ENCODE peak calls at places on chromosomes 5 and 9, in five cellular contexts. A is RWPE1, V is fibroblast of the aortic adventitia, Y is adrenal gland, H is bronchial epithelial cell. W is an unnamed sample.

GRCh38 chr5:135073771-135074345 is 39.8 kb upstream of the PITX1 start:
- DNase-seq in A (no peak), V (no peak), Y (no peak), H (peak), W (no peak)

GRCh38 chr9:14433841-14434511 is 120.0 kb upstream of the NFIB start:
- DNase-seq in A (peak), V (peak), Y (peak), H (peak), W (peak)

GRCh38 chr9:98171176-98171925 is 21.1 kb downstream of the CORO2A start:
- DNase-seq in A (no peak), V (no peak), Y (no peak), H (no peak), W (no peak)

GRCh38 chr5:64206653-64207052 is 41.0 kb downstream of the RNF180 start:
- DNase-seq in A (no peak), V (no peak), Y (no peak), H (no peak), W (peak)

GRCh38 chr5:95918421-95919006 is 43.1 kb downstream of the ELL2 start:
- DNase-seq in A (no peak), V (no peak), Y (no peak), H (no peak), W (no peak)

GRCh38 chr5:150846651-150847333 is 471 bp downstream of the IRGM start:
- DNase-seq in A (peak), V (peak), Y (peak), H (peak), W (peak)

GRCh38 chr5:174563899-174564298 is 160.5 kb upstream of the MSX2 start:
- DNase-seq in A (no peak), V (no peak), Y (no peak), H (no peak), W (no peak)

GRCh38 chr9:137710751-137711150 is 91.9 kb downstream of the EHMT1 start:
- DNase-seq in A (no peak), V (no peak), Y (no peak), H (no peak), W (no peak)

GRCh38 chr9:114461468-114461867 is 43.8 kb downstream of the WHRN start:
- DNase-seq in A (no peak), V (no peak), Y (peak), H (no peak), W (no peak)

GRCh38 chr9:74333633-74334032 is 163.5 kb upstream of the RORB start:
- DNase-seq in A (no peak), V (no peak), Y (no peak), H (no peak), W (no peak)

GRCh38 chr5:7957329-7957728 is 88.4 kb downstream of the MTRR start:
- DNase-seq in A (no peak), V (no peak), Y (no peak), H (no peak), W (no peak)

GRCh38 chr5:42756630-42757601 is at the start of gene CCDC152:
- DNase-seq in A (no peak), V (peak), Y (peak), H (peak), W (peak)

GRCh38 chr5:17189381-17190036 is 27.9 kb upstream of the BASP1 start:
- DNase-seq in A (peak), V (peak), Y (peak), H (peak), W (peak)

GRCh38 chr9:124878518-124878917 is 16.6 kb downstream of the ARPC5L start:
- DNase-seq in A (no peak), V (no peak), Y (no peak), H (no peak), W (no peak)

GRCh38 chr9:35635730-35636129 is 15.0 kb downstream of the SIT1 start:
- DNase-seq in A (no peak), V (no peak), Y (no peak), H (no peak), W (no peak)

GRCh38 chr9:33351547-33351946 is 50.8 kb downstream of the AQP7 start:
- DNase-seq in A (no peak), V (no peak), Y (no peak), H (peak), W (peak)

GRCh38 chr9:115540091-115540490 is 422.1 kb upstream of the TNC start:
- DNase-seq in A (no peak), V (peak), Y (no peak), H (no peak), W (peak)

GRCh38 chr5:88689662-88690351 is 193.2 kb downstream of the MEF2C start:
- DNase-seq in A (no peak), V (peak), Y (no peak), H (no peak), W (no peak)

GRCh38 chr5:172777381-172778222 is 6.6 kb upstream of the DUSP1 start:
- DNase-seq in A (peak), V (peak), Y (peak), H (peak), W (peak)

GRCh38 chr5:141641634-141642278 is 5.0 kb downstream of the RELL2 start:
- DNase-seq in A (peak), V (peak), Y (no peak), H (peak), W (peak)
- TF ChIP-seq CTCF in A (no peak), V (peak), Y (no peak), H (peak), W (peak)

DNA sequence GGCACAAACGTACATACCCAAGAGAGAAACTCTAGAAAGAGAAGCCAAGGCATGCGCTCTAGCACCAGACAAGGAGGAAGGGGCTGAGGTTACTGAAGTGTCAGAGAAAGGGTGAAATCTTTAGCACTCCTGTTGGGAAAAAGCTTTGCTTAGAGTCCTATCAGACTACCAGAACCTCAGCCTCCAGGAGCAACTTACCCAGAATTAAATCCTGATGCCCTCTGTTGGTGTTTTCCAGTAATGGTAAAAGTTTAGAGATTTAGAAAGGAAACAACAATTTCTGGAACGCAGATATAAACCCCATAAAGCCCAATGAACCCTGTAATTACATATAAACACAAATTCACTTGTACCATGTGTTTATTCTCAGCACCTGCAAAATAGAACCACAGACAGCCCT is 33.2 kb upstream of the ASTN2 start:
- DNase-seq in A (no peak), V (no peak), Y (no peak), H (peak), W (no peak)
- TF ChIP-seq CTCF in A (no peak), V (no peak), Y (no peak), H (no peak), W (no peak)

DNA sequence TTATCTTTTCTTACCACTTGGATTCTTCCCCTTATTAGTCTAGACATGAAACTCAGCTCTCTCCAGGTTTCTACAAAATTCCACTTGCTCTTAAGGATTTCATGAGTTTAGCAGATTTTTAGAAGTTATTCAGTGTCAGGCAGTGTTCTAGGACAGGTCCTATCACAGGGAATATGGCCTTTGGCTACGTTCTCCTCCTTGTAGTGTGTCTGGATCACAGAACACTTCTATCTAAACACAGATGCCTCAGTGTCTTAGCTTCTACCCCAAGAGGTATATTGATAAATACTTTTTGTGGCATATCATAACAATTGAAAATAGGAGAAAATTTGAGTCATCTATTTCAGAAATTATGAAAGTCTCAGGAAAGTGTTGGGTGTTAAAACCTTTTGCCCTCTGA is 15.6 kb downstream of the RAB3C start:
- DNase-seq in A (no peak), V (no peak), Y (no peak), H (no peak), W (no peak)
- TF ChIP-seq CTCF in A (no peak), V (no peak), Y (no peak), H (no peak), W (no peak)

DNA sequence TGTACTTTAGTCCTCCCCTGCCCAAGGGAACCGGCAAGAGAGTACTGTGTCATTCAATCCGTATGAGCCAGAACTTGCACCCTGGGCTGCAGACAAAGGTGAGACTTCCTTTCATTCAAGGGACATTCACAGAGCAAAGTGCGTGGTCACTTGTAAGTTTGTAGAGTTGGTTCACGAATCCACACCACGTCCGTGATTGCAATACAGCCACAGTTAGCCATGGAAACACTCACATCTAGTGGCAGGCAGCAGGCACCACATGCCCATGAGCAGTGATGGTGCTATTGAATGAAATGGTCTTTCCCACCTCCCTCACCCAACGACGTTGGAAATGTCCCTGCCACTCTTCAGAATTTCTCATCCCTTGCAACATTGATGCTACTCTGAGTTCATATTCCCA is 72.6 kb downstream of the SYK start:
- DNase-seq in A (no peak), V (no peak), Y (no peak), H (no peak), W (no peak)
- TF ChIP-seq CTCF in A (no peak), V (peak), Y (no peak), H (no peak), W (no peak)

GRCh38 chr9:105188746-105189145 is 55.7 kb upstream of the SLC44A1 start:
- DNase-seq in A (no peak), V (peak), Y (no peak), H (peak), W (peak)
- TF ChIP-seq CTCF in A (no peak), V (no peak), Y (no peak), H (peak), W (peak)

GRCh38 chr9:81833563-81834345 is 94.5 kb upstream of the SPATA31D4 start:
- DNase-seq in A (no peak), V (peak), Y (peak), H (no peak), W (no peak)
- TF ChIP-seq CTCF in A (no peak), V (no peak), Y (no peak), H (no peak), W (no peak)

DNA sequence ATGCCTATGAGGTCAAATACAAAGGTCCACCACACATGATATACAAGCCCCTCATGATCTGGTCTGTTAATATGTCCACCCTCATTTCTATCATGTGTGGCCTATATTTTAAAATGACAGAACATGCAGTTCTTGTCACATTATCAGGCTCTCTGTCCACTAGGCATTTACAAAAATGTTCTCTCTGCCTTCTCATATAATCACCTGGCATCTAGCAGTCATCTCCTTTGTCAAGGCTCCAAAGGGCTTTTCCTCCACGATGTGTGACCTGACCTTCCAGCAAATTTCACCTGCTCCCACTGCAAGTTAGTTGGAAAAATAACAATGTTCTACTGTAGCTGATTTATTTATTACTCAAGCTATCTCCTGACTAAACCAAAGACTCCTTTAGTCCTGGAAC is 82.9 kb downstream of the DPYSL3 start:
- DNase-seq in A (no peak), V (no peak), Y (no peak), H (no peak), W (no peak)
- TF ChIP-seq CTCF in A (no peak), V (no peak), Y (no peak), H (no peak), W (no peak)

DNA sequence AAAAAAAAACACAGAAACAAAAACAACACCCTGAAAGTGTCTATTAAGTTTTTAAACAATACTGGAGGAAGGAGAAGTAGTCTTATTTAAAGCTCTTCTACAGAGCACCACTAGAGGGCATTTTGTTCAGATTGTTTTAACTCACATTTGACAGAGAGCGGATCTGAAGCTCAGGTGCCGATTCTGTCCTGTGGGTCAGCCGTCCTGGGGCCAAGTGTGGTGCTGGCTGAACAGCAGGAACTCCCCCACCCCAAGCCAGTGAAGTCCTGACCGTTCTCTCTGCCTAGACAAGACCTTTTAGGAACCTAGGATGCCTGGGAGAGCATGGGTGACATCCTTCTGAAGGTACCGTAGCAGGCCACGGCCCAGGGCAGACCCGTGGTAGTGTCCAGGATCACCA is 3.9 kb downstream of the EXOC3 start:
- DNase-seq in A (peak), V (peak), Y (no peak), H (peak), W (peak)
- TF ChIP-seq CTCF in A (peak), V (peak), Y (peak), H (peak), W (peak)

GRCh38 chr5:24646915-24647314 is 2.1 kb upstream of the CDH10 start:
- DNase-seq in A (no peak), V (no peak), Y (no peak), H (no peak), W (no peak)
- TF ChIP-seq CTCF in A (no peak), V (no peak), Y (no peak), H (no peak), W (no peak)

W was measured in PC-3.